ENCODE peak calls at places on chromosome 13, in nine cellular contexts. H, D, L, P, A, R, K, O and N are unnamed samples.
A peak's percentile ranks its signal among the peaks of the same experiment; 100 is the strongest.

GRCh38 chr13:41196620-41197019 is 2.3 kb upstream of the KBTBD7 start:
- DNase-seq in O (peak; percentile 45), D (peak; percentile 13), L (no peak), K (peak; percentile 42), A (no peak), R (no peak), P (no peak), H (no peak), N (no peak)

GRCh38 chr13:59276436-59276835 is 887.3 kb downstream of the DIAPH3 start:
- DNase-seq in A (no peak), P (no peak), H (no peak), D (no peak), L (no peak), K (no peak), O (peak; percentile 1), R (no peak), N (no peak)

GRCh38 chr13:67048793-67049150 is 181.4 kb downstream of the PCDH9 start:
- DNase-seq in O (no peak), L (no peak), K (no peak), H (no peak), P (no peak), R (no peak), D (no peak), A (no peak), N (no peak)

GRCh38 chr13:73894995-73895571 is 239.1 kb downstream of the KLF12 start:
- DNase-seq in L (no peak), O (no peak), K (no peak), R (no peak), A (no peak), D (no peak), P (no peak), H (no peak), N (no peak)

GRCh38 chr13:97372929-97373328 is 61.0 kb upstream of the RAP2A start:
- DNase-seq in P (no peak), K (no peak), D (no peak), H (no peak), R (no peak), L (no peak), A (no peak), O (no peak), N (no peak)

GRCh38 chr13:74290324-74290773 is 156.1 kb upstream of the KLF12 start:
- DNase-seq in P (no peak), O (peak; percentile 98), R (no peak), H (peak; percentile 17), A (peak; percentile 36), D (no peak), K (peak; percentile 93), L (peak; percentile 44), N (peak; percentile 90)

GRCh38 chr13:28719656-28720055 is 886 bp upstream of the SLC46A3 start:
- DNase-seq in D (no peak), L (no peak), A (no peak), K (no peak), H (no peak), R (no peak), O (peak; percentile 32), P (no peak), N (no peak)

GRCh38 chr13:42039946-42040729 is 8.3 kb upstream of the DGKH start:
- DNase-seq in H (peak; percentile 78), P (peak; percentile 87), A (peak; percentile 78), D (peak; percentile 83), R (peak; percentile 77), L (peak; percentile 95), O (peak; percentile 63), K (peak; percentile 77), N (peak; percentile 85)

GRCh38 chr13:36031490-36031889 is 99.7 kb downstream of the DCLK1 start:
- DNase-seq in R (no peak), A (no peak), D (no peak), P (no peak), K (no peak), L (no peak), O (no peak), H (no peak), N (no peak)

GRCh38 chr13:112972867-112973576 is 4.0 kb downstream of the MCF2L start:
- DNase-seq in A (no peak), D (no peak), L (no peak), R (no peak), O (no peak), H (no peak), P (no peak), K (no peak), N (no peak)

GRCh38 chr13:94602467-94602866 is 810 bp downstream of the GPR180 start:
- DNase-seq in P (no peak), O (no peak), K (no peak), A (no peak), R (no peak), L (no peak), D (no peak), H (no peak), N (peak; percentile 11)

GRCh38 chr13:35699181-35699580 is 222.7 kb upstream of the MAB21L1 start:
- DNase-seq in L (no peak), H (no peak), P (no peak), A (no peak), K (no peak), R (no peak), O (no peak), D (no peak), N (no peak)

GRCh38 chr13:40165533-40165932 is 500.9 kb downstream of the FOXO1 start:
- DNase-seq in A (no peak), D (no peak), P (no peak), H (no peak), K (no peak), L (no peak), R (no peak), O (no peak), N (no peak)

GRCh38 chr13:35157143-35157755 is 215.2 kb downstream of the NBEA start:
- DNase-seq in R (no peak), A (no peak), O (peak; percentile 56), P (no peak), K (peak; percentile 71), D (peak; percentile 34), L (no peak), H (no peak), N (peak; percentile 64)

GRCh38 chr13:106499905-106500304 is 35.6 kb downstream of the EFNB2 start:
- DNase-seq in D (no peak), P (no peak), A (no peak), O (peak; percentile 50), R (no peak), H (no peak), K (no peak), L (no peak), N (no peak)

GRCh38 chr13:24505256-24505655 is 7.3 kb downstream of the PARP4 start:
- DNase-seq in K (no peak), H (no peak), R (no peak), D (peak; percentile 78), L (no peak), P (no peak), O (no peak), A (no peak), N (no peak)

GRCh38 chr13:111876506-111876905 is 190.4 kb upstream of the SOX1 start:
- DNase-seq in A (no peak), K (no peak), P (no peak), L (no peak), R (no peak), O (no peak), D (no peak), H (no peak), N (no peak)

GRCh38 chr13:49610176-49610575 is 18.1 kb upstream of the ARL11 start:
- DNase-seq in K (no peak), D (no peak), H (no peak), R (no peak), O (no peak), A (no peak), L (no peak), P (no peak), N (peak; percentile 62)

GRCh38 chr13:111152836-111153235 is 37.7 kb downstream of the ARHGEF7 start:
- DNase-seq in O (peak; percentile 15), P (no peak), K (peak; percentile 17), R (no peak), D (peak; percentile 25), A (no peak), H (no peak), L (no peak), N (no peak)

GRCh38 chr13:113412440-113412839 is 40.8 kb downstream of the ADPRHL1 start:
- DNase-seq in A (no peak), H (no peak), R (no peak), K (no peak), O (no peak), P (no peak), L (no peak), D (no peak), N (no peak)

GRCh38 chr13:28754698-28755545 is 36.2 kb upstream of the SLC46A3 start:
- DNase-seq in A (no peak), O (no peak), R (no peak), H (no peak), K (peak; percentile 71), P (no peak), D (peak; percentile 41), L (peak; percentile 52), N (peak; percentile 17)

GRCh38 chr13:112928020-112928931 is 40.7 kb upstream of the MCF2L start:
- DNase-seq in P (no peak), A (no peak), L (no peak), R (no peak), K (no peak), D (no peak), H (no peak), O (no peak), N (no peak)

GRCh38 chr13:37443538-37443937 is 155.0 kb downstream of the POSTN start:
- DNase-seq in H (no peak), D (no peak), O (peak; percentile 99), R (no peak), P (no peak), A (no peak), L (no peak), K (no peak), N (no peak)